ENCODE peak calls at places on chromosome 17, in four cellular contexts. E, V, I and A are unnamed samples.

GRCh38 chr17:79865351-79866210 is 26.3 kb upstream of the CBX4 start:
- DNase-seq in I (no peak), V (peak; percentile 28), E (no peak), A (no peak)

GRCh38 chr17:48704521-48704920 is 17.8 kb downstream of the PRAC1 start:
- DNase-seq in I (no peak), V (no peak), E (no peak), A (no peak)

GRCh38 chr17:79874329-79874981 is 35.2 kb upstream of the CBX4 start:
- DNase-seq in E (no peak), V (no peak), I (no peak), A (no peak)

GRCh38 chr17:66964930-66965800 is 658 bp downstream of the CACNG4 start:
- DNase-seq in V (peak; percentile 65), I (no peak), E (no peak), A (no peak)

GRCh38 chr17:1229354-1229890 is 40.8 kb upstream of the BHLHA9 start:
- DNase-seq in I (peak; percentile 47), E (peak; percentile 71), V (peak; percentile 90), A (peak; percentile 27)

GRCh38 chr17:83080641-83081560 is 1.5 kb downstream of the METRNL start:
- DNase-seq in V (peak; percentile 84), E (peak; percentile 45), I (no peak), A (peak; percentile 52)

GRCh38 chr17:1058423-1059130 is 61.6 kb downstream of the TIMM22 start:
- DNase-seq in E (peak; percentile 71), V (peak; percentile 87), I (no peak), A (peak; percentile 42)

GRCh38 chr17:54749157-54749556 is 151.5 kb upstream of the TOM1L1 start:
- DNase-seq in E (no peak), V (no peak), I (no peak), A (no peak)

GRCh38 chr17:17036520-17036998 is 5.7 kb upstream of the MPRIP start:
- DNase-seq in E (no peak), V (no peak), I (no peak), A (no peak)

GRCh38 chr17:74605361-74605760 is 13.3 kb upstream of the CD300LD start:
- DNase-seq in I (no peak), V (peak; percentile 79), E (no peak), A (peak; percentile 95)

GRCh38 chr17:53626286-53626685 is 196.4 kb upstream of the KIF2B start:
- DNase-seq in V (no peak), I (no peak), E (no peak), A (no peak)

GRCh38 chr17:77596491-77597420 is 361.7 kb upstream of the TNRC6C start:
- DNase-seq in V (no peak), I (no peak), E (no peak), A (no peak)

GRCh38 chr17:62870581-62870964 is 62.5 kb upstream of the MARCHF10 start:
- DNase-seq in E (no peak), I (no peak), V (no peak), A (no peak)

GRCh38 chr17:63780928-63781327 is 7.0 kb downstream of the DDX42 start:
- DNase-seq in V (no peak), I (no peak), E (no peak), A (no peak)

GRCh38 chr17:44769647-44770084 is 10.9 kb downstream of the ADAM11 start:
- DNase-seq in I (no peak), E (no peak), V (peak; percentile 45), A (no peak)

GRCh38 chr17:83089322-83090156 is 10.1 kb downstream of the METRNL start:
- DNase-seq in E (peak; percentile 53), V (no peak), I (no peak), A (no peak)

GRCh38 chr17:21300601-21301571 is 16.4 kb downstream of the MAP2K3 start:
- DNase-seq in E (no peak), V (peak; percentile 46), I (no peak), A (no peak)
- H3K4me3 ChIP-seq in E (no peak overlapping the region), V (no peak overlapping the region), I (no peak overlapping the region), A (no peak overlapping the region)

DNA sequence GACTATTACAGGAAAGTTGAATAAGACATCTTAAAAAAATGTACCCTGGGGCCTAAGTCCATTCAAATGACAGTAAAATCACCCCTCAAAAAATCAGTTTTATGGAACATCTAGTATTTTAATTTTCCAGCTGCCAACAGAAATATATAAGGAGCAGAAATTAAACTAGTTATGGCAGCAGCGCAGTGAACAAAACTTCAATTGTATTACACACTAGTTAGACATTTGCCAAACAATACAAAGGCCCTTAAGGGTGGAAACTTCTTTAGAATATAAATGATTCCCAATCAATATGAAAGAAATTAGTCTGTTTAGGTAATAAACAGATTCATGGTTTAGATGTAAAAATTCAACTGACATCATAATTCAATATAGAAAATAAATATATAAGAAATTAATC is 18.1 kb upstream of the RFFL start:
- DNase-seq in I (no peak), E (no peak), V (no peak), A (no peak)
- H3K4me3 ChIP-seq in I (no peak overlapping the region), E (no peak overlapping the region), V (no peak overlapping the region), A (no peak overlapping the region)

GRCh38 chr17:33292184-33292980 is 713 bp downstream of the ASIC2 start:
- DNase-seq in E (no peak), V (peak; percentile 65), I (no peak), A (peak; percentile 28)
- H3K4me3 ChIP-seq in E (peak overlapping the region; percentile 50), V (peak overlapping the region; percentile 26), I (peak overlapping the region; percentile 7), A (peak overlapping the region; percentile 13)

GRCh38 chr17:60080545-60080944 is 1.8 kb upstream of the HEATR6 start:
- DNase-seq in V (no peak), I (no peak), E (no peak), A (no peak)
- H3K4me3 ChIP-seq in V (no peak overlapping the region), I (no peak overlapping the region), E (no peak overlapping the region), A (peak overlapping the region; percentile 70)

GRCh38 chr17:27346228-27346899 is 52.5 kb downstream of the WSB1 start:
- DNase-seq in V (no peak), E (no peak), I (no peak), A (no peak)

GRCh38 chr17:27348196-27348595 is 54.3 kb downstream of the WSB1 start:
- DNase-seq in E (no peak), I (no peak), V (no peak), A (no peak)

GRCh38 chr17:27351741-27352140 is 57.8 kb downstream of the WSB1 start:
- DNase-seq in V (no peak), E (no peak), I (no peak), A (no peak)

GRCh38 chr17:27352481-27353460 is 58.9 kb downstream of the WSB1 start:
- DNase-seq in V (no peak), I (no peak), E (no peak), A (no peak)

DNA sequence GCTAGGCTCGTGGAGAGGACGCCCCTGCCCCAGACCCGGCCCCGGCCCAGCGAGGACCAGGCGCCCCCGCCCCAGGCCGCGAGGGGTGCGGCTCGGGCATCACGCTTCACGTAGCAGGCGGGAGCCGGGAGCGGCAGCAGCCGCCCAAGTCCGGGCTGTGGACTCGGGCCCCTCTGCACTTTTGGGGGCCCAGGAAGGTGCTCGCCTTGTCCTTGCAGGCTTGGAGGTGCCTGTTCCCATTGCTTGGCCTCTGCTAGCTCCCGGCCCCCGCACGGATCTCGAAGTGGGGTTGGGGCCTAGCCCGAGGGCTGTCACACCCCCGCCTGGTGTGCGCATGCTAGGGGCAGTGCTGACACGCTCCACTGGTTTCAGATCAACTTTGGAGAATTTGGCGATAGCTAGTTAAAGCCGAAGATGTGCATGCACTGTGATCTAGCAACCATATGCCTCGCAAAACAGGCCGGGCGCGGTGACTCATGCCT is 55.7 kb downstream of the WSB1 start:
- DNase-seq in V (no peak), I (no peak), E (no peak), A (no peak)
- H3K4me3 ChIP-seq in V (no peak overlapping the region), I (peak overlapping the region; percentile 25), E (peak overlapping the region; percentile 43), A (no peak overlapping the region)